ENCODE peak calls at places on chromosome 22, in nine cellular contexts. One of them, this sample, is unnamed.

GRCh38 chr22:45341503-45341902 is 31.8 kb downstream of the FAM118A start:
- DNase-seq in GM23338: no peak
- DNase-seq in cardiac muscle cell: peak
- DNase-seq in ovary: no peak
- DNase-seq in ascending aorta: no peak
- DNase-seq in fibroblast of the aortic adventitia: no peak
- DNase-seq in esophagus muscularis mucosa: no peak
- DNase-seq in vagina: no peak
- DNase-seq in HFF-Myc: no peak
- DNase-seq in this sample: no peak

GRCh38 chr22:37454857-37455686 is 27.8 kb upstream of the ELFN2 start:
- DNase-seq in GM23338: no peak
- DNase-seq in ascending aorta: no peak
- DNase-seq in vagina: no peak
- DNase-seq in fibroblast of the aortic adventitia: peak
- DNase-seq in cardiac muscle cell: peak
- DNase-seq in ovary: no peak
- DNase-seq in esophagus muscularis mucosa: no peak
- DNase-seq in HFF-Myc: no peak
- DNase-seq in this sample: peak

GRCh38 chr22:19797086-19797485 is 36.5 kb downstream of the TBX1 start:
- DNase-seq in ascending aorta: no peak
- DNase-seq in cardiac muscle cell: no peak
- DNase-seq in vagina: no peak
- DNase-seq in ovary: no peak
- DNase-seq in esophagus muscularis mucosa: no peak
- DNase-seq in fibroblast of the aortic adventitia: no peak
- DNase-seq in HFF-Myc: no peak
- DNase-seq in GM23338: no peak
- DNase-seq in this sample: no peak

GRCh38 chr22:31271485-31271884 is 20.8 kb downstream of the PIK3IP1 start:
- DNase-seq in HFF-Myc: no peak
- DNase-seq in esophagus muscularis mucosa: no peak
- DNase-seq in fibroblast of the aortic adventitia: no peak
- DNase-seq in vagina: no peak
- DNase-seq in cardiac muscle cell: no peak
- DNase-seq in ovary: no peak
- DNase-seq in GM23338: no peak
- DNase-seq in ascending aorta: no peak
- DNase-seq in this sample: peak

GRCh38 chr22:31680764-31681624 is 19.0 kb upstream of the PISD start:
- DNase-seq in cardiac muscle cell: no peak
- DNase-seq in vagina: no peak
- DNase-seq in ovary: no peak
- DNase-seq in GM23338: no peak
- DNase-seq in HFF-Myc: no peak
- DNase-seq in esophagus muscularis mucosa: no peak
- DNase-seq in ascending aorta: no peak
- DNase-seq in fibroblast of the aortic adventitia: peak
- DNase-seq in this sample: peak

GRCh38 chr22:37752189-37753061 is 55.3 kb upstream of the GCAT start:
- DNase-seq in ascending aorta: peak
- DNase-seq in ovary: peak
- DNase-seq in vagina: no peak
- DNase-seq in cardiac muscle cell: no peak
- DNase-seq in fibroblast of the aortic adventitia: peak
- DNase-seq in GM23338: no peak
- DNase-seq in esophagus muscularis mucosa: peak
- DNase-seq in HFF-Myc: peak
- DNase-seq in this sample: peak

GRCh38 chr22:36761553-36762240 is 14.2 kb downstream of the IFT27 start:
- DNase-seq in HFF-Myc: no peak
- DNase-seq in esophagus muscularis mucosa: no peak
- DNase-seq in ovary: peak
- DNase-seq in ascending aorta: peak
- DNase-seq in GM23338: no peak
- DNase-seq in cardiac muscle cell: no peak
- DNase-seq in fibroblast of the aortic adventitia: no peak
- DNase-seq in vagina: peak
- DNase-seq in this sample: no peak

GRCh38 chr22:21624120-21624879 is 5.5 kb downstream of the YDJC start:
- DNase-seq in vagina: no peak
- DNase-seq in GM23338: peak
- DNase-seq in ovary: no peak
- DNase-seq in fibroblast of the aortic adventitia: peak
- DNase-seq in esophagus muscularis mucosa: no peak
- DNase-seq in cardiac muscle cell: peak
- DNase-seq in HFF-Myc: no peak
- DNase-seq in ascending aorta: no peak
- DNase-seq in this sample: no peak

GRCh38 chr22:23128269-23129108 is 13.3 kb downstream of the RSPH14 start:
- DNase-seq in cardiac muscle cell: peak
- DNase-seq in esophagus muscularis mucosa: no peak
- DNase-seq in ascending aorta: peak
- DNase-seq in ovary: peak
- DNase-seq in vagina: no peak
- DNase-seq in fibroblast of the aortic adventitia: peak
- DNase-seq in HFF-Myc: peak
- DNase-seq in GM23338: peak
- DNase-seq in this sample: peak

GRCh38 chr22:20258584-20259335 is 9.4 kb downstream of the RTN4R start:
- DNase-seq in ovary: no peak
- DNase-seq in fibroblast of the aortic adventitia: no peak
- DNase-seq in GM23338: peak
- DNase-seq in HFF-Myc: no peak
- DNase-seq in ascending aorta: no peak
- DNase-seq in vagina: no peak
- DNase-seq in cardiac muscle cell: no peak
- DNase-seq in esophagus muscularis mucosa: no peak
- DNase-seq in this sample: no peak

GRCh38 chr22:47647720-47648119 is 885.3 kb downstream of the TBC1D22A start:
- DNase-seq in cardiac muscle cell: no peak
- DNase-seq in esophagus muscularis mucosa: no peak
- DNase-seq in ascending aorta: no peak
- DNase-seq in ovary: no peak
- DNase-seq in vagina: peak
- DNase-seq in fibroblast of the aortic adventitia: no peak
- DNase-seq in GM23338: no peak
- DNase-seq in HFF-Myc: no peak
- DNase-seq in this sample: no peak

GRCh38 chr22:44824271-44824670 is 71.9 kb downstream of the ARHGAP8 start:
- DNase-seq in esophagus muscularis mucosa: no peak
- DNase-seq in ovary: no peak
- DNase-seq in vagina: no peak
- DNase-seq in ascending aorta: no peak
- DNase-seq in HFF-Myc: no peak
- DNase-seq in fibroblast of the aortic adventitia: no peak
- DNase-seq in cardiac muscle cell: no peak
- DNase-seq in GM23338: no peak
- DNase-seq in this sample: no peak

GRCh38 chr22:20624161-20624616 is 116.8 kb downstream of the MED15 start:
- DNase-seq in fibroblast of the aortic adventitia: peak
- DNase-seq in cardiac muscle cell: no peak
- DNase-seq in vagina: no peak
- DNase-seq in esophagus muscularis mucosa: no peak
- DNase-seq in ovary: no peak
- DNase-seq in GM23338: no peak
- DNase-seq in HFF-Myc: no peak
- DNase-seq in ascending aorta: no peak
- DNase-seq in this sample: no peak

GRCh38 chr22:33747576-33748180 is 172.6 kb downstream of the LARGE1 start:
- DNase-seq in vagina: no peak
- DNase-seq in HFF-Myc: no peak
- DNase-seq in fibroblast of the aortic adventitia: no peak
- DNase-seq in cardiac muscle cell: no peak
- DNase-seq in ascending aorta: no peak
- DNase-seq in ovary: no peak
- DNase-seq in esophagus muscularis mucosa: no peak
- DNase-seq in GM23338: no peak
- DNase-seq in this sample: no peak

GRCh38 chr22:19942071-19942885 is 660 bp upstream of the TXNRD2 start:
- DNase-seq in GM23338: no peak
- DNase-seq in vagina: no peak
- DNase-seq in ovary: peak
- DNase-seq in HFF-Myc: no peak
- DNase-seq in ascending aorta: peak
- DNase-seq in fibroblast of the aortic adventitia: peak
- DNase-seq in esophagus muscularis mucosa: no peak
- DNase-seq in cardiac muscle cell: no peak
- DNase-seq in this sample: peak

GRCh38 chr22:37643225-37643847 is 3.9 kb downstream of the SH3BP1 start:
- DNase-seq in GM23338: peak
- DNase-seq in fibroblast of the aortic adventitia: peak
- DNase-seq in ovary: peak
- DNase-seq in ascending aorta: peak
- DNase-seq in cardiac muscle cell: peak
- DNase-seq in esophagus muscularis mucosa: peak
- DNase-seq in vagina: no peak
- DNase-seq in HFF-Myc: peak
- DNase-seq in this sample: peak

GRCh38 chr22:48662476-48663150 is 1165.1 kb downstream of the BRD1 start:
- DNase-seq in esophagus muscularis mucosa: no peak
- DNase-seq in fibroblast of the aortic adventitia: no peak
- DNase-seq in ovary: no peak
- DNase-seq in HFF-Myc: no peak
- DNase-seq in ascending aorta: no peak
- DNase-seq in cardiac muscle cell: no peak
- DNase-seq in GM23338: no peak
- DNase-seq in vagina: no peak
- DNase-seq in this sample: no peak

GRCh38 chr22:50531546-50532352 is 1.9 kb upstream of the TYMP start:
- DNase-seq in GM23338: peak
- DNase-seq in ovary: peak
- DNase-seq in HFF-Myc: no peak
- DNase-seq in ascending aorta: peak
- DNase-seq in esophagus muscularis mucosa: no peak
- DNase-seq in vagina: no peak
- DNase-seq in cardiac muscle cell: peak
- DNase-seq in fibroblast of the aortic adventitia: peak
- DNase-seq in this sample: peak

GRCh38 chr22:42907404-42908081 is 50.5 kb upstream of the ARFGAP3 start:
- DNase-seq in esophagus muscularis mucosa: no peak
- DNase-seq in ascending aorta: no peak
- DNase-seq in GM23338: no peak
- DNase-seq in fibroblast of the aortic adventitia: peak
- DNase-seq in ovary: no peak
- DNase-seq in cardiac muscle cell: no peak
- DNase-seq in vagina: no peak
- DNase-seq in HFF-Myc: no peak
- DNase-seq in this sample: no peak
- TF ChIP-seq CTCF in esophagus muscularis mucosa: no peak
- TF ChIP-seq CTCF in ascending aorta: peak
- TF ChIP-seq CTCF in GM23338: no peak
- TF ChIP-seq CTCF in fibroblast of the aortic adventitia: no peak
- TF ChIP-seq CTCF in ovary: no peak
- TF ChIP-seq CTCF in cardiac muscle cell: no peak
- TF ChIP-seq CTCF in vagina: no peak
- TF ChIP-seq CTCF in HFF-Myc: no peak
- TF ChIP-seq CTCF in this sample: no peak

GRCh38 chr22:41917906-41918791 is 3.3 kb upstream of the SHISA8 start:
- DNase-seq in cardiac muscle cell: no peak
- DNase-seq in vagina: no peak
- DNase-seq in ascending aorta: peak
- DNase-seq in HFF-Myc: no peak
- DNase-seq in fibroblast of the aortic adventitia: peak
- DNase-seq in esophagus muscularis mucosa: no peak
- DNase-seq in GM23338: no peak
- DNase-seq in ovary: no peak
- DNase-seq in this sample: peak

GRCh38 chr22:41917375-41917905 is 2.6 kb upstream of the SHISA8 start:
- DNase-seq in cardiac muscle cell: no peak
- DNase-seq in HFF-Myc: no peak
- DNase-seq in GM23338: no peak
- DNase-seq in esophagus muscularis mucosa: no peak
- DNase-seq in ascending aorta: no peak
- DNase-seq in fibroblast of the aortic adventitia: no peak
- DNase-seq in ovary: no peak
- DNase-seq in vagina: no peak
- DNase-seq in this sample: no peak

GRCh38 chr22:41916745-41917358 is 2.0 kb upstream of the SHISA8 start:
- DNase-seq in vagina: no peak
- DNase-seq in fibroblast of the aortic adventitia: no peak
- DNase-seq in ovary: no peak
- DNase-seq in esophagus muscularis mucosa: no peak
- DNase-seq in HFF-Myc: no peak
- DNase-seq in ascending aorta: no peak
- DNase-seq in GM23338: no peak
- DNase-seq in cardiac muscle cell: no peak
- DNase-seq in this sample: no peak

GRCh38 chr22:41920271-41920976 is 5.5 kb upstream of the SHISA8 start:
- DNase-seq in GM23338: no peak
- DNase-seq in ovary: no peak
- DNase-seq in fibroblast of the aortic adventitia: no peak
- DNase-seq in HFF-Myc: no peak
- DNase-seq in ascending aorta: no peak
- DNase-seq in vagina: no peak
- DNase-seq in esophagus muscularis mucosa: no peak
- DNase-seq in cardiac muscle cell: no peak
- DNase-seq in this sample: no peak

GRCh38 chr22:41919357-41920224 is 4.7 kb upstream of the SHISA8 start:
- DNase-seq in cardiac muscle cell: peak
- DNase-seq in vagina: no peak
- DNase-seq in HFF-Myc: no peak
- DNase-seq in ascending aorta: peak
- DNase-seq in esophagus muscularis mucosa: no peak
- DNase-seq in ovary: peak
- DNase-seq in fibroblast of the aortic adventitia: no peak
- DNase-seq in GM23338: peak
- DNase-seq in this sample: peak
- H3K4me3 ChIP-seq in cardiac muscle cell: peak
- H3K4me3 ChIP-seq in vagina: peak
- H3K4me3 ChIP-seq in HFF-Myc: peak
- H3K4me3 ChIP-seq in ascending aorta: peak
- H3K4me3 ChIP-seq in esophagus muscularis mucosa: peak
- H3K4me3 ChIP-seq in ovary: no peak
- H3K4me3 ChIP-seq in fibroblast of the aortic adventitia: peak
- H3K4me3 ChIP-seq in GM23338: peak
- H3K4me3 ChIP-seq in this sample: peak

GRCh38 chr22:46612341-46612903 is 7.8 kb upstream of the GRAMD4 start:
- DNase-seq in HFF-Myc: no peak
- DNase-seq in vagina: no peak
- DNase-seq in ascending aorta: no peak
- DNase-seq in GM23338: no peak
- DNase-seq in ovary: no peak
- DNase-seq in cardiac muscle cell: no peak
- DNase-seq in fibroblast of the aortic adventitia: no peak
- DNase-seq in esophagus muscularis mucosa: no peak
- DNase-seq in this sample: no peak
- TF ChIP-seq CTCF in HFF-Myc: no peak
- TF ChIP-seq CTCF in vagina: no peak
- TF ChIP-seq CTCF in ascending aorta: no peak
- TF ChIP-seq CTCF in GM23338: no peak
- TF ChIP-seq CTCF in ovary: no peak
- TF ChIP-seq CTCF in cardiac muscle cell: no peak
- TF ChIP-seq CTCF in fibroblast of the aortic adventitia: no peak
- TF ChIP-seq CTCF in esophagus muscularis mucosa: no peak
- TF ChIP-seq CTCF in this sample: no peak

GRCh38 chr22:35510951-35511350 is 29.7 kb upstream of the RASD2 start:
- DNase-seq in HFF-Myc: no peak
- DNase-seq in cardiac muscle cell: no peak
- DNase-seq in ovary: no peak
- DNase-seq in esophagus muscularis mucosa: no peak
- DNase-seq in vagina: no peak
- DNase-seq in GM23338: no peak
- DNase-seq in ascending aorta: no peak
- DNase-seq in fibroblast of the aortic adventitia: no peak
- DNase-seq in this sample: no peak
- H3K4me3 ChIP-seq in HFF-Myc: no peak
- H3K4me3 ChIP-seq in cardiac muscle cell: no peak
- H3K4me3 ChIP-seq in ovary: no peak
- H3K4me3 ChIP-seq in esophagus muscularis mucosa: no peak
- H3K4me3 ChIP-seq in vagina: no peak
- H3K4me3 ChIP-seq in GM23338: no peak
- H3K4me3 ChIP-seq in ascending aorta: no peak
- H3K4me3 ChIP-seq in fibroblast of the aortic adventitia: no peak
- H3K4me3 ChIP-seq in this sample: no peak